ENCODE peak calls at places on chromosomes 6 and 20, in seven cellular contexts. M is BE2C, R is left ventricle myocardium inferior, X is fibroblast of pulmonary artery, V is body of pancreas, A is pancreas, E is astrocyte. G is an unnamed sample.
A peak's percentile ranks its signal among the peaks of the same experiment; 100 is the strongest.

GRCh38 chr6:22789315-22789714 is 219.9 kb downstream of the HDGFL1 start:
- DNase-seq in X (no peak), M (no peak), E (no peak), R (no peak), A (no peak), V (no peak), G (no peak)

GRCh38 chr6:83917001-83917400 is 57.5 kb downstream of the CYB5R4 start:
- DNase-seq in X (no peak), A (no peak), E (peak; percentile 30), M (no peak), V (no peak), R (no peak), G (no peak)

GRCh38 chr6:7974932-7975763 is 64.6 kb upstream of the TXNDC5 start:
- DNase-seq in X (peak; percentile 100), V (peak; percentile 63), E (peak; percentile 98), A (peak; percentile 73), R (peak; percentile 84), M (peak; percentile 91), G (peak; percentile 69)

GRCh38 chr20:19812696-19813095 is 54.6 kb downstream of the RIN2 start:
- DNase-seq in V (no peak), R (no peak), A (no peak), X (no peak), M (no peak), E (no peak), G (no peak)

GRCh38 chr20:16201191-16201590 is 372.1 kb downstream of the KIF16B start:
- DNase-seq in X (no peak), R (no peak), A (no peak), E (no peak), V (no peak), M (no peak), G (no peak)

GRCh38 chr6:161583561-161583960 is 309.7 kb upstream of the AGPAT4 start:
- DNase-seq in A (no peak), X (no peak), V (no peak), R (no peak), E (no peak), M (no peak), G (no peak)

GRCh38 chr6:144033816-144034540 is 25.9 kb upstream of the PLAGL1 start:
- DNase-seq in E (peak; percentile 71), A (no peak), M (no peak), X (peak; percentile 29), V (no peak), R (no peak), G (no peak)

GRCh38 chr6:152575621-152576150 is 61.5 kb downstream of the SYNE1 start:
- DNase-seq in X (peak; percentile 79), V (no peak), A (no peak), M (no peak), E (peak; percentile 46), R (no peak), G (no peak)

GRCh38 chr6:167508919-167509852 is 184.3 kb downstream of the TTLL2 start:
- DNase-seq in A (no peak), E (no peak), R (no peak), M (no peak), X (no peak), V (no peak), G (no peak)

GRCh38 chr6:147570681-147571080 is 62.2 kb downstream of the SAMD5 start:
- DNase-seq in M (no peak), E (no peak), V (no peak), A (no peak), R (no peak), X (no peak), G (no peak)

GRCh38 chr20:61925555-61926252 is 140.0 kb downstream of the TAF4 start:
- DNase-seq in X (peak; percentile 16), V (no peak), A (no peak), R (no peak), M (no peak), E (peak; percentile 86), G (peak; percentile 52)

GRCh38 chr20:62155428-62156253 is 12.1 kb downstream of the SS18L1 start:
- DNase-seq in E (no peak), R (no peak), X (no peak), V (no peak), M (no peak), A (no peak), G (no peak)

GRCh38 chr6:113381957-113382356 is 475.2 kb upstream of the MARCKS start:
- DNase-seq in R (peak; percentile 37), V (peak; percentile 45), X (peak; percentile 86), E (peak; percentile 79), M (peak; percentile 73), A (peak; percentile 14), G (no peak)

GRCh38 chr6:46612645-46613044 is 40.0 kb downstream of the CYP39A1 start:
- DNase-seq in V (peak; percentile 25), R (peak; percentile 33), E (no peak), A (no peak), M (no peak), X (no peak), G (no peak)

DNA sequence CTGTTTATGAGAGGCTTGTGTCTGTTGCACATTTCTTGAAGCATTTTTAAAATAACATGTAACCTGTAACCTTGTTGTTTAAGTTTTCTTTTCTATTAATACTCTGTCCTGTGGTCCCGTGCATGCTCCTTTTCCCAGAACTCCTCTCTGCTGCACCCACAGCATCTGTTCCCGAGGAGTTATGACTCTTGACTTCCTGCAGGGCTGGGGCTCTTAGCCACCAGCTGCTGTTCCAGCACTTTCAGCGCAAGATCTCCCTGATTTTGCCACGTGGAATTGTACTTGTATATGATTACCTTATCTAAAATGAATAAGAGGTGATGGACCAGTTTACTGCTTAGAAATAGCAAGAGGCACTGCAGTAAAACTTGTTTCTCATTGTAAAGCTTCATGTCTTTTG is 150.6 kb downstream of the QKI start:
- DNase-seq in E (peak; percentile 48), R (no peak), A (no peak), V (no peak), M (peak; percentile 53), X (peak; percentile 39), G (no peak)
- TF ChIP-seq CTCF in E (no peak), R (no peak), A (no peak), V (no peak), M (peak; percentile 19), X (no peak), G (no peak)

GRCh38 chr6:117270121-117270959 is 5.0 kb downstream of the VGLL2 start:
- DNase-seq in V (peak; percentile 36), X (no peak), A (no peak), M (no peak), E (no peak), R (no peak), G (no peak)
- H3K4me3 ChIP-seq in V (no peak overlapping the region), X (no peak overlapping the region), A (peak overlapping the region; percentile 26), M (no peak overlapping the region), E (peak overlapping the region; percentile 26), R (peak overlapping the region; percentile 58), G (peak overlapping the region; percentile 8)

DNA sequence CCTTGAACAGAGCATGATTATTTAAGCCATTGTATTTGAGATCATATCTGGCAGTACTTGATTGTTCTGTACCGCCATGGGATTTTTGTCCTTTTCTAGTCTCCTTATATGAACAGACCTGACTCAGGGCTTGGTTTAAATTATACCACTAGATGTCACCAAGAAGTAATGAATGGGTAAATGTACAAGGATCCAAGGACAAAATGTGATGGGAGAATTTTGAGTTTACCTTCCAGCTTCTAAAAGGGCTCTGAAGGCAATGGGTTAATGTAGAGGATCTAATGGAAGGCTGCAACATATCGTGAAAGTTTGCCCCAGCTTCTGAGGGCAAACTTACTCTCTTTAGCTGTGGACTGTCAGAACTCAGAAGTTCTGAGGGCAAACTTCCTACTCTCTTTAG is 12.0 kb downstream of the RNF8 start:
- DNase-seq in E (peak; percentile 14), R (no peak), V (no peak), X (peak; percentile 71), M (no peak), A (no peak), G (no peak)
- TF ChIP-seq CTCF in E (peak; percentile 12), R (peak; percentile 51), V (peak; percentile 35), X (peak; percentile 41), M (peak; percentile 45), A (no peak), G (peak; percentile 18)

GRCh38 chr6:135146160-135146920 is 34.8 kb upstream of the MYB start:
- DNase-seq in E (peak; percentile 87), V (no peak), M (no peak), X (peak; percentile 31), A (no peak), R (no peak), G (no peak)

GRCh38 chr6:135145509-135145865 is 35.6 kb upstream of the MYB start:
- DNase-seq in R (no peak), M (no peak), X (peak; percentile 27), V (no peak), E (no peak), A (no peak), G (no peak)

GRCh38 chr6:135148889-135149288 is 32.2 kb upstream of the MYB start:
- DNase-seq in A (no peak), E (no peak), X (no peak), V (no peak), M (no peak), R (no peak), G (no peak)

GRCh38 chr6:135147637-135148592 is 33.2 kb upstream of the MYB start:
- DNase-seq in V (no peak), E (no peak), R (no peak), X (no peak), A (no peak), M (no peak), G (no peak)

GRCh38 chr6:135149376-135149775 is 31.7 kb upstream of the MYB start:
- DNase-seq in A (no peak), X (no peak), R (no peak), V (no peak), E (no peak), M (no peak), G (no peak)
- H3K4me3 ChIP-seq in A (no peak overlapping the region), X (no peak overlapping the region), R (no peak overlapping the region), V (no peak overlapping the region), E (no peak overlapping the region), M (no peak overlapping the region), G (no peak overlapping the region)

GRCh38 chr20:40633123-40633850 is 55.7 kb downstream of the MAFB start:
- DNase-seq in A (no peak), E (no peak), V (no peak), X (no peak), M (no peak), R (no peak), G (no peak)

GRCh38 chr20:40635990-40636389 is 53.0 kb downstream of the MAFB start:
- DNase-seq in V (no peak), M (no peak), R (no peak), A (no peak), X (no peak), E (no peak), G (no peak)

GRCh38 chr20:40637176-40637575 is 51.9 kb downstream of the MAFB start:
- DNase-seq in X (no peak), E (no peak), V (no peak), A (no peak), M (no peak), R (no peak), G (no peak)

GRCh38 chr20:40636486-40636885 is 52.5 kb downstream of the MAFB start:
- DNase-seq in E (no peak), A (no peak), M (no peak), V (no peak), R (no peak), X (no peak), G (no peak)

DNA sequence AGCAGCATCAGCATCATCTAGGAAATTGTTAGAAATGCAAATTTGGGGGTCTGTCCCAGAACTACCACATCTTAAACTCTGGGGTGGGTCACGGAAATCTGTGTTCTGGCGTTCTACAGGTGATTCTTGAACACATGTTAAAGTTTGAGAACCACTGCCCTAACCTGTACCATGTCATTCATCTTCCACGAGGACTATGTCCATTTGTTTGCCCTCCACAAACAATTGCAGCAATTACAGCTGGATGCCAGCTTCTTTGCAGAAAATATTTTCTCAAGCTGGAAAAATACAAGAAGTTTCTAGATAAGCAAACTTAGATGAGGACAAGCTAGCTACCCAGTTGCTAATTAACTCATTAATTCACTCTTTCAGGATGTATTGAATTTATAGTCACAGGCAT is 54.1 kb downstream of the MAFB start:
- DNase-seq in E (no peak), V (no peak), M (no peak), X (no peak), A (no peak), R (no peak), G (no peak)
- TF ChIP-seq CTCF in E (no peak), V (no peak), M (no peak), X (no peak), A (no peak), R (no peak), G (no peak)